ENCODE peak calls at places on chromosomes 12 and 14, in four cellular contexts. X is SIG-M5, S is T-helper 22 cell, B is progenitor cell of endocrine pancreas. N is an unnamed sample.

GRCh38 chr14:72812292-72812851 is 81.5 kb downstream of the DPF3 start:
- DNase-seq in X (no peak), S (no peak), B (no peak), N (no peak)

GRCh38 chr14:99839696-99840095 is 46.5 kb downstream of the EML1 start:
- DNase-seq in X (no peak), B (no peak), S (no peak), N (no peak)

GRCh38 chr14:99436247-99437180 is 44.1 kb downstream of the SETD3 start:
- DNase-seq in X (no peak), S (no peak), B (no peak), N (no peak)

GRCh38 chr14:66105819-66106218 is 380.4 kb upstream of the CCDC196 start:
- DNase-seq in S (no peak), X (no peak), B (no peak), N (no peak)

GRCh38 chr14:103923863-103924262 is 4.4 kb upstream of the TDRD9 start:
- DNase-seq in S (no peak), B (no peak), X (no peak), N (no peak)

GRCh38 chr14:92988786-92989755 is 66.1 kb downstream of the CHGA start:
- DNase-seq in S (no peak), B (no peak), X (no peak), N (no peak)

GRCh38 chr12:70842136-70842535 is 78.4 kb downstream of the PTPRR start:
- DNase-seq in X (no peak), S (no peak), B (no peak), N (no peak)

GRCh38 chr12:22993639-22994038 is 368.7 kb downstream of the ETNK1 start:
- DNase-seq in X (no peak), B (no peak), S (no peak), N (no peak)

GRCh38 chr14:52730708-52731111 is 744 bp downstream of the STYX start:
- DNase-seq in S (no peak), X (no peak), B (no peak), N (peak; percentile 63)

GRCh38 chr12:1760566-1761382 is 59.6 kb upstream of the LRTM2 start:
- DNase-seq in X (no peak), S (no peak), B (no peak), N (no peak)

GRCh38 chr14:88535149-88535548 is 19.7 kb downstream of the PTPN21 start:
- DNase-seq in X (no peak), B (no peak), S (no peak), N (peak; percentile 67)

GRCh38 chr14:74038015-74038859 is 19.1 kb downstream of the BBOF1 start:
- DNase-seq in S (no peak), B (no peak), X (peak; percentile 8), N (peak; percentile 72)

GRCh38 chr14:76056128-76056527 is 70.6 kb downstream of the IFT43 start:
- DNase-seq in X (no peak), B (no peak), S (no peak), N (peak; percentile 61)

GRCh38 chr12:5230861-5231260 is 187.2 kb downstream of the KCNA5 start:
- DNase-seq in B (no peak), S (no peak), X (no peak), N (no peak)

GRCh38 chr12:129531004-129531403 is 372.8 kb downstream of the TMEM132D start:
- DNase-seq in S (no peak), B (no peak), X (no peak), N (no peak)

GRCh38 chr14:95482967-95483842 is 33.2 kb downstream of the SYNE3 start:
- DNase-seq in X (no peak), S (no peak), B (no peak), N (no peak)

GRCh38 chr14:64910847-64911495 is 3.3 kb upstream of the CHURC1 start:
- DNase-seq in B (no peak), S (no peak), X (no peak), N (peak; percentile 62)

GRCh38 chr14:37826869-37827268 is 231.4 kb downstream of the TTC6 start:
- DNase-seq in S (no peak), B (no peak), X (no peak), N (no peak)

GRCh38 chr12:14923944-14924343 is 14.4 kb downstream of the ERP27 start:
- DNase-seq in S (no peak), B (no peak), X (no peak), N (no peak)